ENCODE peak calls at places on chromosomes 2 and 18, in six cellular contexts. One of them, this sample, is unnamed.
A peak's percentile ranks its signal among the peaks of the same experiment; 100 is the strongest.

GRCh38 chr2:206982360-206982759 is 43.0 kb downstream of the CPO start:
- DNase-seq in cardiac muscle cell: no peak
- DNase-seq in fibroblast of lung: no peak
- DNase-seq in heart right ventricle: no peak
- DNase-seq in breast epithelium: no peak
- DNase-seq in pancreas: no peak
- DNase-seq in this sample: no peak

GRCh38 chr2:85850451-85850850 is 38.3 kb downstream of the ST3GAL5 start:
- DNase-seq in heart right ventricle: no peak
- DNase-seq in pancreas: no peak
- DNase-seq in fibroblast of lung: no peak
- DNase-seq in cardiac muscle cell: no peak
- DNase-seq in breast epithelium: no peak
- DNase-seq in this sample: no peak

GRCh38 chr18:76621782-76622495 is 126.9 kb upstream of the ZNF516 start:
- DNase-seq in cardiac muscle cell: no peak
- DNase-seq in breast epithelium: no peak
- DNase-seq in heart right ventricle: no peak
- DNase-seq in fibroblast of lung: peak; percentile 73
- DNase-seq in pancreas: no peak
- DNase-seq in this sample: no peak

GRCh38 chr18:32091724-32092421 is at the start of gene RNF138:
- DNase-seq in breast epithelium: peak; percentile 84
- DNase-seq in pancreas: peak; percentile 91
- DNase-seq in fibroblast of lung: peak; percentile 82
- DNase-seq in heart right ventricle: peak; percentile 87
- DNase-seq in cardiac muscle cell: peak; percentile 90
- DNase-seq in this sample: peak; percentile 88

GRCh38 chr2:58904091-58904490 is 663.0 kb upstream of the FANCL start:
- DNase-seq in heart right ventricle: no peak
- DNase-seq in fibroblast of lung: no peak
- DNase-seq in breast epithelium: no peak
- DNase-seq in cardiac muscle cell: no peak
- DNase-seq in pancreas: no peak
- DNase-seq in this sample: no peak

GRCh38 chr2:120771556-120772208 is 36.0 kb downstream of the GLI2 start:
- DNase-seq in cardiac muscle cell: no peak
- DNase-seq in breast epithelium: no peak
- DNase-seq in pancreas: peak; percentile 42
- DNase-seq in heart right ventricle: peak; percentile 43
- DNase-seq in fibroblast of lung: peak; percentile 96
- DNase-seq in this sample: peak; percentile 51

GRCh38 chr2:150127995-150128394 is 359.5 kb downstream of the RND3 start:
- DNase-seq in pancreas: no peak
- DNase-seq in heart right ventricle: no peak
- DNase-seq in breast epithelium: no peak
- DNase-seq in fibroblast of lung: peak; percentile 79
- DNase-seq in cardiac muscle cell: no peak
- DNase-seq in this sample: no peak

GRCh38 chr18:13254971-13255927 is 36.7 kb downstream of the LDLRAD4 start:
- DNase-seq in heart right ventricle: no peak
- DNase-seq in fibroblast of lung: no peak
- DNase-seq in pancreas: no peak
- DNase-seq in breast epithelium: peak; percentile 12
- DNase-seq in cardiac muscle cell: no peak
- DNase-seq in this sample: no peak

GRCh38 chr18:68431111-68431921 is 283.6 kb downstream of the TMX3 start:
- DNase-seq in cardiac muscle cell: no peak
- DNase-seq in fibroblast of lung: peak; percentile 80
- DNase-seq in heart right ventricle: no peak
- DNase-seq in breast epithelium: no peak
- DNase-seq in pancreas: no peak
- DNase-seq in this sample: no peak

GRCh38 chr2:174344716-174345472 is 10.1 kb downstream of the SP9 start:
- DNase-seq in fibroblast of lung: peak; percentile 52
- DNase-seq in heart right ventricle: no peak
- DNase-seq in breast epithelium: no peak
- DNase-seq in pancreas: no peak
- DNase-seq in cardiac muscle cell: no peak
- DNase-seq in this sample: no peak

GRCh38 chr2:215358891-215359575 is 47.2 kb downstream of the ATIC start:
- DNase-seq in pancreas: no peak
- DNase-seq in breast epithelium: no peak
- DNase-seq in fibroblast of lung: peak; percentile 34
- DNase-seq in heart right ventricle: no peak
- DNase-seq in cardiac muscle cell: no peak
- DNase-seq in this sample: no peak

GRCh38 chr2:51027968-51028367 is 4.0 kb downstream of the NRXN1 start:
- DNase-seq in pancreas: no peak
- DNase-seq in heart right ventricle: no peak
- DNase-seq in fibroblast of lung: no peak
- DNase-seq in breast epithelium: no peak
- DNase-seq in cardiac muscle cell: no peak
- DNase-seq in this sample: no peak

GRCh38 chr2:69222984-69223658 is 163.9 kb downstream of the GFPT1 start:
- DNase-seq in pancreas: no peak
- DNase-seq in breast epithelium: no peak
- DNase-seq in cardiac muscle cell: peak; percentile 12
- DNase-seq in heart right ventricle: peak; percentile 62
- DNase-seq in fibroblast of lung: peak; percentile 43
- DNase-seq in this sample: peak; percentile 64

GRCh38 chr2:74921236-74921736 is 37.2 kb upstream of the POLE4 start:
- DNase-seq in fibroblast of lung: no peak
- DNase-seq in pancreas: no peak
- DNase-seq in cardiac muscle cell: no peak
- DNase-seq in heart right ventricle: no peak
- DNase-seq in breast epithelium: no peak
- DNase-seq in this sample: no peak

GRCh38 chr2:55500025-55500424 is 19.5 kb upstream of the CFAP36 start:
- DNase-seq in pancreas: no peak
- DNase-seq in heart right ventricle: no peak
- DNase-seq in breast epithelium: no peak
- DNase-seq in fibroblast of lung: peak; percentile 60
- DNase-seq in cardiac muscle cell: no peak
- DNase-seq in this sample: no peak

GRCh38 chr18:58091099-58091611 is 47.1 kb downstream of the NEDD4L start:
- DNase-seq in cardiac muscle cell: no peak
- DNase-seq in fibroblast of lung: peak; percentile 2
- DNase-seq in breast epithelium: peak; percentile 48
- DNase-seq in heart right ventricle: no peak
- DNase-seq in pancreas: no peak
- DNase-seq in this sample: no peak

GRCh38 chr2:126042089-126042488 is 613.9 kb upstream of the GYPC start:
- DNase-seq in heart right ventricle: no peak
- DNase-seq in fibroblast of lung: no peak
- DNase-seq in cardiac muscle cell: no peak
- DNase-seq in pancreas: no peak
- DNase-seq in breast epithelium: no peak
- DNase-seq in this sample: no peak

GRCh38 chr2:234478121-234478858 is 18.6 kb downstream of the ARL4C start:
- DNase-seq in pancreas: no peak
- DNase-seq in fibroblast of lung: no peak
- DNase-seq in breast epithelium: no peak
- DNase-seq in heart right ventricle: no peak
- DNase-seq in cardiac muscle cell: no peak
- DNase-seq in this sample: no peak

GRCh38 chr2:102449370-102449974 is 23.6 kb upstream of the SLC9A4 start:
- DNase-seq in fibroblast of lung: peak; percentile 25
- DNase-seq in breast epithelium: no peak
- DNase-seq in pancreas: no peak
- DNase-seq in heart right ventricle: peak; percentile 13
- DNase-seq in cardiac muscle cell: peak; percentile 51
- DNase-seq in this sample: no peak

GRCh38 chr18:13137041-13137938 is 81.3 kb upstream of the LDLRAD4 start:
- DNase-seq in pancreas: no peak
- DNase-seq in fibroblast of lung: peak; percentile 38
- DNase-seq in cardiac muscle cell: peak; percentile 33
- DNase-seq in breast epithelium: no peak
- DNase-seq in heart right ventricle: peak; percentile 36
- DNase-seq in this sample: peak; percentile 36

GRCh38 chr18:74316257-74317180 is 880 bp downstream of the C18orf63 start:
- DNase-seq in fibroblast of lung: peak; percentile 84
- DNase-seq in heart right ventricle: no peak
- DNase-seq in pancreas: no peak
- DNase-seq in cardiac muscle cell: peak; percentile 44
- DNase-seq in breast epithelium: peak; percentile 29
- DNase-seq in this sample: no peak

GRCh38 chr2:38933653-38934052 is 44.0 kb downstream of the ARHGEF33 start:
- DNase-seq in pancreas: no peak
- DNase-seq in breast epithelium: no peak
- DNase-seq in cardiac muscle cell: no peak
- DNase-seq in heart right ventricle: no peak
- DNase-seq in fibroblast of lung: peak; percentile 23
- DNase-seq in this sample: no peak

GRCh38 chr18:21134895-21135294 is 23.3 kb upstream of the ROCK1 start:
- DNase-seq in pancreas: no peak
- DNase-seq in fibroblast of lung: peak; percentile 4
- DNase-seq in cardiac muscle cell: no peak
- DNase-seq in breast epithelium: no peak
- DNase-seq in heart right ventricle: no peak
- DNase-seq in this sample: no peak
- TF ChIP-seq CTCF in pancreas: no peak
- TF ChIP-seq CTCF in fibroblast of lung: no peak
- TF ChIP-seq CTCF in cardiac muscle cell: peak; percentile 19
- TF ChIP-seq CTCF in breast epithelium: peak; percentile 19
- TF ChIP-seq CTCF in heart right ventricle: no peak
- TF ChIP-seq CTCF in this sample: peak; percentile 58

GRCh38 chr2:232111551-232111950 is 150.0 kb downstream of the DIS3L2 start:
- DNase-seq in breast epithelium: no peak
- DNase-seq in cardiac muscle cell: no peak
- DNase-seq in pancreas: no peak
- DNase-seq in fibroblast of lung: no peak
- DNase-seq in heart right ventricle: no peak
- DNase-seq in this sample: no peak
- H3K27me3 ChIP-seq in breast epithelium: no peaks in the 10 kb centered on the region
- H3K27me3 ChIP-seq in cardiac muscle cell: no peaks in the 10 kb centered on the region
- H3K27me3 ChIP-seq in pancreas: no peaks in the 10 kb centered on the region
- H3K27me3 ChIP-seq in fibroblast of lung: no peaks in the 10 kb centered on the region
- H3K27me3 ChIP-seq in heart right ventricle: no peaks in the 10 kb centered on the region
- H3K27me3 ChIP-seq in this sample: no peaks in the 10 kb centered on the region

GRCh38 chr2:237742614-237743013 is 56.0 kb upstream of the RBM44 start:
- DNase-seq in fibroblast of lung: no peak
- DNase-seq in breast epithelium: no peak
- DNase-seq in heart right ventricle: no peak
- DNase-seq in cardiac muscle cell: no peak
- DNase-seq in pancreas: no peak
- DNase-seq in this sample: no peak

GRCh38 chr2:237744613-237745249 is 53.8 kb upstream of the RBM44 start:
- DNase-seq in heart right ventricle: peak; percentile 74
- DNase-seq in cardiac muscle cell: peak; percentile 68
- DNase-seq in pancreas: peak; percentile 94
- DNase-seq in breast epithelium: peak; percentile 63
- DNase-seq in fibroblast of lung: no peak
- DNase-seq in this sample: peak; percentile 77

GRCh38 chr2:237744270-237744612 is 54.3 kb upstream of the RBM44 start:
- DNase-seq in breast epithelium: no peak
- DNase-seq in pancreas: no peak
- DNase-seq in fibroblast of lung: no peak
- DNase-seq in cardiac muscle cell: no peak
- DNase-seq in heart right ventricle: no peak
- DNase-seq in this sample: no peak

GRCh38 chr2:237743024-237743423 is 55.6 kb upstream of the RBM44 start:
- DNase-seq in heart right ventricle: no peak
- DNase-seq in breast epithelium: no peak
- DNase-seq in pancreas: no peak
- DNase-seq in cardiac muscle cell: no peak
- DNase-seq in fibroblast of lung: no peak
- DNase-seq in this sample: no peak

DNA sequence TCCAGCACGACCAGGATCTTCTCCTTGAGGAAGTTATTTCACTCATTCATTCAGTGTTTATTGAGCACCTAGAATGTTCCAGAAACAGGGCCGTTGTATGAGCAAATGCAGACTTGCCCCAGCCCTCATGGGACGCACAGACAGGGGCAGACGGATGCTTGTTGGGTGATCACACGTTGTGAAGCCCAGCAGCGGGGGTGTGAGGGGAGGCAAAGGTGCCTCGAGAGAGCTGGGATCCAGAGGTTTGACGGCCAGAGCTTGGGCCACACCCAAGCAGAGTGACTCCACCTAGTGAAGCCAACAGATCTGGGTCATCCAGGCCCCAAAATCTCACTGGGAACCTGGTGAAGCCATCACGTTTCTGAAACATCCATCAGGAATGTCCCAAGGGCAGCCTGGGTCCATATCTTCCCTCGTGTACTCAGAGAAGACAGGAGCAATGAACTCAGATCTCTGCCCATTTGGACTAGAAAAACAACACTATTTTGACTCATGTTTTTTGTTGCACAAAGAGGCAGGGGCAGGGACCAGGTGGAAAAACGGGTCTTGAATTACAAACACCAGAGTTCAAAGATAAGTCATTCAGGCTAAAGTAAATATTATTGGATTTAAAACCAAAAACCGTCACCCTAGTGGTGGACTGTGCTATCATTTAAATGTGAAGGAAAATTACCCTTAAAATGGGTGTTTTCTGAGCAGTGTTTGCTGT is 54.9 kb upstream of the RBM44 start:
- DNase-seq in cardiac muscle cell: no peak
- DNase-seq in breast epithelium: no peak
- DNase-seq in fibroblast of lung: peak; percentile 29
- DNase-seq in heart right ventricle: no peak
- DNase-seq in pancreas: no peak
- DNase-seq in this sample: no peak
- TF ChIP-seq CTCF in cardiac muscle cell: no peak
- TF ChIP-seq CTCF in breast epithelium: peak; percentile 35
- TF ChIP-seq CTCF in fibroblast of lung: no peak
- TF ChIP-seq CTCF in heart right ventricle: no peak
- TF ChIP-seq CTCF in pancreas: no peak
- TF ChIP-seq CTCF in this sample: no peak

GRCh38 chr2:114546511-114546910 is 104.1 kb downstream of the DPP10 start:
- DNase-seq in breast epithelium: no peak
- DNase-seq in cardiac muscle cell: no peak
- DNase-seq in pancreas: no peak
- DNase-seq in heart right ventricle: no peak
- DNase-seq in fibroblast of lung: no peak
- DNase-seq in this sample: no peak

GRCh38 chr2:114545052-114545451 is 102.6 kb downstream of the DPP10 start:
- DNase-seq in fibroblast of lung: no peak
- DNase-seq in cardiac muscle cell: no peak
- DNase-seq in pancreas: no peak
- DNase-seq in breast epithelium: no peak
- DNase-seq in heart right ventricle: no peak
- DNase-seq in this sample: no peak

GRCh38 chr2:114550895-114551793 is 108.7 kb downstream of the DPP10 start:
- DNase-seq in heart right ventricle: peak; percentile 48
- DNase-seq in pancreas: peak; percentile 58
- DNase-seq in cardiac muscle cell: peak; percentile 72
- DNase-seq in breast epithelium: peak; percentile 24
- DNase-seq in fibroblast of lung: peak; percentile 22
- DNase-seq in this sample: no peak

GRCh38 chr2:114550364-114550763 is 107.9 kb downstream of the DPP10 start:
- DNase-seq in fibroblast of lung: no peak
- DNase-seq in heart right ventricle: no peak
- DNase-seq in pancreas: no peak
- DNase-seq in breast epithelium: no peak
- DNase-seq in cardiac muscle cell: no peak
- DNase-seq in this sample: no peak

GRCh38 chr2:114548151-114548550 is 105.7 kb downstream of the DPP10 start:
- DNase-seq in fibroblast of lung: no peak
- DNase-seq in heart right ventricle: no peak
- DNase-seq in pancreas: no peak
- DNase-seq in breast epithelium: no peak
- DNase-seq in cardiac muscle cell: no peak
- DNase-seq in this sample: no peak
- H3K27me3 ChIP-seq in fibroblast of lung: no peaks in the 10 kb centered on the region
- H3K27me3 ChIP-seq in heart right ventricle: peaks cover 6% of the 10 kb centered on the region
- H3K27me3 ChIP-seq in pancreas: no peaks in the 10 kb centered on the region
- H3K27me3 ChIP-seq in breast epithelium: no peaks in the 10 kb centered on the region
- H3K27me3 ChIP-seq in cardiac muscle cell: no peaks in the 10 kb centered on the region
- H3K27me3 ChIP-seq in this sample: peaks cover 39% of the 10 kb centered on the region